ENCODE peak calls at places on chromosome 3, in eight cellular contexts. B, F, T, W, V, Z, O and Q are unnamed samples.

GRCh38 chr3:74630602-74631001 is 16.1 kb upstream of the CNTN3 start:
- DNase-seq in B (no peak), F (no peak), T (peak; percentile 3), W (no peak), V (no peak), Z (no peak), O (no peak), Q (no peak)

GRCh38 chr3:64541803-64542202 is 146.0 kb downstream of the ADAMTS9 start:
- DNase-seq in B (no peak), F (no peak), T (no peak), W (no peak), V (no peak), Z (no peak), O (no peak), Q (no peak)

GRCh38 chr3:37174532-37175126 is at the start of gene LRRFIP2:
- DNase-seq in B (no peak), F (no peak), T (no peak), W (peak; percentile 48), V (no peak), Z (no peak), O (peak; percentile 11), Q (no peak)

GRCh38 chr3:34808287-34808686 is 831.0 kb upstream of the ARPP21 start:
- DNase-seq in B (no peak), F (no peak), T (no peak), W (no peak), V (no peak), Z (no peak), O (no peak), Q (no peak)

GRCh38 chr3:118900737-118901525 is 133.7 kb downstream of the IGSF11 start:
- DNase-seq in B (no peak), F (no peak), T (no peak), W (no peak), V (no peak), Z (no peak), O (no peak), Q (no peak)

GRCh38 chr3:187519428-187519890 is 150.7 kb downstream of the SST start:
- DNase-seq in B (no peak), F (no peak), T (no peak), W (peak; percentile 40), V (no peak), Z (no peak), O (no peak), Q (no peak)

GRCh38 chr3:141230293-141230692 is 1.3 kb upstream of the PXYLP1 start:
- DNase-seq in B (no peak), F (no peak), T (no peak), W (no peak), V (no peak), Z (no peak), O (no peak), Q (no peak)

GRCh38 chr3:140469491-140469890 is 208.4 kb upstream of the TRIM42 start:
- DNase-seq in B (no peak), F (no peak), T (no peak), W (peak; percentile 48), V (no peak), Z (no peak), O (no peak), Q (no peak)

GRCh38 chr3:160842021-160843005 is 86.3 kb downstream of the PPM1L start:
- DNase-seq in B (no peak), F (no peak), T (peak; percentile 91), W (no peak), V (no peak), Z (no peak), O (no peak), Q (no peak)

GRCh38 chr3:194688207-194688711 is 2.6 kb downstream of the FAM43A start:
- DNase-seq in B (peak; percentile 52), F (peak; percentile 65), T (no peak), W (peak; percentile 56), V (no peak), Z (peak; percentile 41), O (no peak), Q (no peak)

GRCh38 chr3:45753095-45753494 is 43.2 kb downstream of the SLC6A20 start:
- DNase-seq in B (no peak), F (no peak), T (no peak), W (no peak), V (no peak), Z (no peak), O (no peak), Q (no peak)

GRCh38 chr3:52019352-52020080 is 23.8 kb upstream of the RPL29 start:
- DNase-seq in B (no peak), F (no peak), T (no peak), W (no peak), V (no peak), Z (peak; percentile 75), O (no peak), Q (peak; percentile 68)

GRCh38 chr3:159234306-159234705 is 432.5 kb downstream of the MFSD1 start:
- DNase-seq in B (no peak), F (no peak), T (no peak), W (no peak), V (no peak), Z (no peak), O (no peak), Q (no peak)

GRCh38 chr3:124837730-124838186 is 49.4 kb downstream of the ITGB5 start:
- DNase-seq in B (no peak), F (no peak), T (peak; percentile 15), W (peak; percentile 81), V (no peak), Z (peak; percentile 63), O (no peak), Q (peak; percentile 78)

GRCh38 chr3:71406945-71407629 is 176.4 kb downstream of the FOXP1 start:
- DNase-seq in B (no peak), F (no peak), T (no peak), W (no peak), V (no peak), Z (no peak), O (no peak), Q (no peak)

GRCh38 chr3:36729204-36730056 is 34.9 kb downstream of the DCLK3 start:
- DNase-seq in B (peak; percentile 28), F (no peak), T (peak; percentile 57), W (peak; percentile 20), V (no peak), Z (no peak), O (no peak), Q (no peak)

GRCh38 chr3:179666436-179667035 is 13.7 kb downstream of the USP13 start:
- DNase-seq in B (no peak), F (no peak), T (peak; percentile 84), W (no peak), V (no peak), Z (peak; percentile 72), O (no peak), Q (no peak)

GRCh38 chr3:188950006-188950405 is 221.8 kb upstream of the TPRG1 start:
- DNase-seq in B (no peak), F (no peak), T (no peak), W (no peak), V (no peak), Z (no peak), O (no peak), Q (no peak)

GRCh38 chr3:57029924-57030323 is 30.5 kb upstream of the SPATA12 start:
- DNase-seq in B (no peak), F (no peak), T (no peak), W (no peak), V (no peak), Z (no peak), O (no peak), Q (no peak)

GRCh38 chr3:127774647-127775046 is 47.7 kb downstream of the MGLL start:
- DNase-seq in B (no peak), F (no peak), T (no peak), W (no peak), V (no peak), Z (no peak), O (no peak), Q (no peak)

GRCh38 chr3:159028706-159029105 is 226.9 kb downstream of the MFSD1 start:
- DNase-seq in B (no peak), F (no peak), T (no peak), W (no peak), V (no peak), Z (no peak), O (no peak), Q (no peak)

GRCh38 chr3:14518432-14518802 is 21.7 kb downstream of the GRIP2 start:
- DNase-seq in B (no peak), F (no peak), T (no peak), W (no peak), V (no peak), Z (no peak), O (no peak), Q (no peak)

GRCh38 chr3:65713016-65713415 is 325.7 kb downstream of the MAGI1 start:
- DNase-seq in B (no peak), F (no peak), T (peak; percentile 24), W (peak; percentile 11), V (no peak), Z (no peak), O (no peak), Q (no peak)

GRCh38 chr3:55090310-55090709 is 162.5 kb upstream of the LRTM1 start:
- DNase-seq in B (no peak), F (no peak), T (peak; percentile 24), W (no peak), V (no peak), Z (no peak), O (no peak), Q (no peak)

GRCh38 chr3:112464264-112464663 is 35.0 kb downstream of the BTLA start:
- DNase-seq in B (peak; percentile 16), F (no peak), T (no peak), W (no peak), V (no peak), Z (no peak), O (peak; percentile 39), Q (no peak)

GRCh38 chr3:50268703-50269451 is at the start of gene SEMA3B:
- DNase-seq in B (no peak), F (no peak), T (no peak), W (peak; percentile 69), V (no peak), Z (peak; percentile 66), O (no peak), Q (no peak)

GRCh38 chr3:161273589-161274218 is 52.6 kb downstream of the NMD3 start:
- DNase-seq in B (peak; percentile 70), F (no peak), T (peak; percentile 61), W (peak; percentile 26), V (no peak), Z (no peak), O (peak; percentile 51), Q (no peak)

GRCh38 chr3:69775751-69776150 is 36.5 kb downstream of the MITF start:
- DNase-seq in B (no peak), F (no peak), T (no peak), W (no peak), V (no peak), Z (no peak), O (no peak), Q (no peak)

GRCh38 chr3:88882121-88882520 is 225.3 kb upstream of the EPHA3 start:
- DNase-seq in B (no peak), F (no peak), T (no peak), W (no peak), V (no peak), Z (no peak), O (no peak), Q (no peak)

GRCh38 chr3:194270627-194271458 is 80.3 kb downstream of the CPN2 start:
- DNase-seq in B (no peak), F (no peak), T (peak; percentile 42), W (peak; percentile 84), V (no peak), Z (peak; percentile 82), O (no peak), Q (peak; percentile 92)

GRCh38 chr3:73490453-73491311 is 134.1 kb downstream of the PDZRN3 start:
- DNase-seq in B (no peak), F (no peak), T (no peak), W (no peak), V (no peak), Z (peak; percentile 23), O (no peak), Q (no peak)